ENCODE peak calls at places on chromosome 10, in eight cellular contexts. One of them, this sample, is unnamed.

GRCh38 chr10:95605163-95605562 is 44.0 kb upstream of the SORBS1 start:
- DNase-seq in lower leg skin: no peak
- DNase-seq in CD8-positive, alpha-beta T cell: no peak
- DNase-seq in stomach: no peak
- DNase-seq in colonic mucosa: no peak
- DNase-seq in Panc1: no peak
- DNase-seq in psoas muscle: no peak
- DNase-seq in lower lobe of right lung: no peak
- DNase-seq in this sample: peak; percentile 87

GRCh38 chr10:68526634-68527132 is 640 bp downstream of the SLC25A16 start:
- DNase-seq in psoas muscle: no peak
- DNase-seq in colonic mucosa: no peak
- DNase-seq in stomach: no peak
- DNase-seq in lower leg skin: no peak
- DNase-seq in Panc1: no peak
- DNase-seq in CD8-positive, alpha-beta T cell: no peak
- DNase-seq in lower lobe of right lung: no peak
- DNase-seq in this sample: no peak

GRCh38 chr10:102401735-102402511 is 6.4 kb downstream of the NFKB2 start:
- DNase-seq in lower lobe of right lung: no peak
- DNase-seq in lower leg skin: no peak
- DNase-seq in Panc1: no peak
- DNase-seq in psoas muscle: no peak
- DNase-seq in colonic mucosa: no peak
- DNase-seq in stomach: no peak
- DNase-seq in CD8-positive, alpha-beta T cell: no peak
- DNase-seq in this sample: no peak

GRCh38 chr10:329361-330099 is 194.3 kb downstream of the ZMYND11 start:
- DNase-seq in stomach: peak; percentile 93
- DNase-seq in lower leg skin: peak; percentile 96
- DNase-seq in CD8-positive, alpha-beta T cell: no peak
- DNase-seq in psoas muscle: peak; percentile 85
- DNase-seq in Panc1: peak; percentile 68
- DNase-seq in lower lobe of right lung: peak; percentile 65
- DNase-seq in colonic mucosa: peak; percentile 94
- DNase-seq in this sample: peak; percentile 91

GRCh38 chr10:77419979-77420378 is 217.6 kb downstream of the KCNMA1 start:
- DNase-seq in lower lobe of right lung: no peak
- DNase-seq in lower leg skin: peak; percentile 7
- DNase-seq in stomach: no peak
- DNase-seq in Panc1: no peak
- DNase-seq in CD8-positive, alpha-beta T cell: no peak
- DNase-seq in colonic mucosa: no peak
- DNase-seq in psoas muscle: no peak
- DNase-seq in this sample: no peak

GRCh38 chr10:59805043-59805442 is 51.8 kb upstream of the MRLN start:
- DNase-seq in lower lobe of right lung: no peak
- DNase-seq in Panc1: no peak
- DNase-seq in lower leg skin: no peak
- DNase-seq in CD8-positive, alpha-beta T cell: no peak
- DNase-seq in psoas muscle: peak; percentile 64
- DNase-seq in stomach: peak; percentile 42
- DNase-seq in colonic mucosa: peak; percentile 79
- DNase-seq in this sample: no peak

GRCh38 chr10:126950401-126951105 is 45.3 kb downstream of the DOCK1 start:
- DNase-seq in lower leg skin: peak; percentile 53
- DNase-seq in Panc1: no peak
- DNase-seq in psoas muscle: no peak
- DNase-seq in stomach: no peak
- DNase-seq in colonic mucosa: no peak
- DNase-seq in lower lobe of right lung: no peak
- DNase-seq in CD8-positive, alpha-beta T cell: no peak
- DNase-seq in this sample: no peak

GRCh38 chr10:26829810-26830515 is 30.8 kb downstream of the ABI1 start:
- DNase-seq in stomach: no peak
- DNase-seq in colonic mucosa: no peak
- DNase-seq in psoas muscle: no peak
- DNase-seq in lower lobe of right lung: no peak
- DNase-seq in lower leg skin: no peak
- DNase-seq in CD8-positive, alpha-beta T cell: no peak
- DNase-seq in Panc1: no peak
- DNase-seq in this sample: no peak

GRCh38 chr10:27100800-27101347 is 580 bp upstream of the ANKRD26 start:
- DNase-seq in psoas muscle: no peak
- DNase-seq in stomach: no peak
- DNase-seq in CD8-positive, alpha-beta T cell: peak; percentile 3
- DNase-seq in lower leg skin: no peak
- DNase-seq in lower lobe of right lung: no peak
- DNase-seq in colonic mucosa: no peak
- DNase-seq in Panc1: no peak
- DNase-seq in this sample: no peak

GRCh38 chr10:72685264-72685921 is 6.5 kb upstream of the MCU start:
- DNase-seq in lower lobe of right lung: no peak
- DNase-seq in lower leg skin: no peak
- DNase-seq in stomach: no peak
- DNase-seq in Panc1: no peak
- DNase-seq in colonic mucosa: peak; percentile 72
- DNase-seq in CD8-positive, alpha-beta T cell: no peak
- DNase-seq in psoas muscle: peak; percentile 66
- DNase-seq in this sample: no peak

GRCh38 chr10:88049204-88049603 is 185.8 kb downstream of the PTEN start:
- DNase-seq in lower lobe of right lung: no peak
- DNase-seq in Panc1: no peak
- DNase-seq in lower leg skin: no peak
- DNase-seq in colonic mucosa: no peak
- DNase-seq in stomach: no peak
- DNase-seq in psoas muscle: no peak
- DNase-seq in CD8-positive, alpha-beta T cell: no peak
- DNase-seq in this sample: no peak

GRCh38 chr10:28241766-28242399 is 61.0 kb downstream of the MPP7 start:
- DNase-seq in CD8-positive, alpha-beta T cell: no peak
- DNase-seq in lower lobe of right lung: no peak
- DNase-seq in stomach: no peak
- DNase-seq in colonic mucosa: no peak
- DNase-seq in psoas muscle: no peak
- DNase-seq in lower leg skin: no peak
- DNase-seq in Panc1: peak; percentile 27
- DNase-seq in this sample: no peak

DNA sequence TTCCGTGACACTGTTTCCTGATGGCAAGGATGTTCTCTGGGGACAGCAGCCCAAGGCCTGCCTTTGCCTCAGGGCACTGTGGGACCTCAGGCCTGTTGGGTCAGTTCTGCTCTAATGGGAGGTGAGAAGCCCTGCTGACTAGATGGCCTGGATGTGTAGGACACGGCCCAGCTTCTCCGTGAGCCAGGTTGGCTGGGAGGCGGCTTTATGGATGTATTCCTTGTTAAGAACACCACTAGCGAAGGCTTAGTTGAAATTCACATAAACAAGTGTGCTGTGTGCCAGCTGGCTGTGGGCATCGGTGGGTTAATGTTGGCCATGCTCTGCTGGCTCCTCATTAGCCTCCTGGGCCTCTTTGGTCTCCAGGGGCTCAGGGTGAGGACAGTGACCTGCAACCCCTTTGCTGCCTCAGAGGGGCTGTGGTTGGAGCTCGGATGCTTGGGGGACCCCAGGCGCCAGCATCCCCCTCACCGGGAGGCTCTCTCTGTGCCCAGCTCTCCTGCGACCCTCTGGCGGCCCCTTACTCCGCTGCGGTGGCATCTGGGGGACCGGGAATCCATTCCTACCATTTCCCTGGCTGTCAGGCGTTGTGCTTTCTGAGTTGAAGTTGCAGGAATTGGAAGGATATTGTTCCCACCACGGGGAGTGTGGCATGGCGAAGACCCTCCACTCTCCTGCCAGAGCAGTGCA is 22.8 kb upstream of the DPYSL4 start:
- DNase-seq in psoas muscle: peak; percentile 32
- DNase-seq in CD8-positive, alpha-beta T cell: no peak
- DNase-seq in lower leg skin: no peak
- DNase-seq in Panc1: no peak
- DNase-seq in lower lobe of right lung: peak; percentile 21
- DNase-seq in colonic mucosa: no peak
- DNase-seq in stomach: no peak
- DNase-seq in this sample: no peak
- TF ChIP-seq CTCF in psoas muscle: no peak
- TF ChIP-seq CTCF in CD8-positive, alpha-beta T cell: no peak
- TF ChIP-seq CTCF in lower leg skin: no peak
- TF ChIP-seq CTCF in Panc1: no peak
- TF ChIP-seq CTCF in lower lobe of right lung: no peak
- TF ChIP-seq CTCF in colonic mucosa: no peak
- TF ChIP-seq CTCF in stomach: no peak
- TF ChIP-seq CTCF in this sample: no peak

DNA sequence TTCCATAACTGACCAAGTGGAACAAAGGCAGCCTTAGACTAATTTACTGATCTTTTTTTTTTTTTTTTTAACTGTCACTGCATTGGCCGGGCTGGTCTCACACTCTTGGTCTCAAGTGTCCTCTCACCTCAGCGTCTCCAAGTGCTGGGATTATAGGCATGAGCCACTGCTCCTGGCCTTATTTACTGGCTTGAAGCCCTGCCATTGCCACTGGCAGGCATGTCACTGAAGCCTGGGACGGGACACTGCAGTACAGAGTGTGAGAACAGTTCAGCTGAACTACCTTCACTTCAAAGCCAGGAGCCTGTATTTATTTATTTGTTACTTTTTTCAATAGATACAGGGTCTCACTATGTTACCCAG is 15.4 kb upstream of the ARHGAP12 start:
- DNase-seq in colonic mucosa: no peak
- DNase-seq in CD8-positive, alpha-beta T cell: no peak
- DNase-seq in lower leg skin: peak; percentile 15
- DNase-seq in stomach: no peak
- DNase-seq in Panc1: no peak
- DNase-seq in psoas muscle: no peak
- DNase-seq in lower lobe of right lung: no peak
- DNase-seq in this sample: no peak
- H3K4me3 ChIP-seq in colonic mucosa: no peak overlapping the region
- H3K4me3 ChIP-seq in CD8-positive, alpha-beta T cell: no peak overlapping the region
- H3K4me3 ChIP-seq in lower leg skin: no peak overlapping the region
- H3K4me3 ChIP-seq in stomach: no peak overlapping the region
- H3K4me3 ChIP-seq in Panc1: no peak overlapping the region
- H3K4me3 ChIP-seq in psoas muscle: no peak overlapping the region
- H3K4me3 ChIP-seq in lower lobe of right lung: no peak overlapping the region
- H3K4me3 ChIP-seq in this sample: no peak overlapping the region

GRCh38 chr10:53447576-53447975 is 675.0 kb upstream of the MBL2 start:
- DNase-seq in stomach: no peak
- DNase-seq in CD8-positive, alpha-beta T cell: no peak
- DNase-seq in colonic mucosa: no peak
- DNase-seq in psoas muscle: no peak
- DNase-seq in Panc1: no peak
- DNase-seq in lower leg skin: no peak
- DNase-seq in lower lobe of right lung: no peak
- DNase-seq in this sample: no peak

GRCh38 chr10:53458007-53458406 is 685.4 kb upstream of the MBL2 start:
- DNase-seq in Panc1: no peak
- DNase-seq in psoas muscle: no peak
- DNase-seq in lower lobe of right lung: no peak
- DNase-seq in colonic mucosa: no peak
- DNase-seq in lower leg skin: no peak
- DNase-seq in CD8-positive, alpha-beta T cell: no peak
- DNase-seq in stomach: no peak
- DNase-seq in this sample: no peak

DNA sequence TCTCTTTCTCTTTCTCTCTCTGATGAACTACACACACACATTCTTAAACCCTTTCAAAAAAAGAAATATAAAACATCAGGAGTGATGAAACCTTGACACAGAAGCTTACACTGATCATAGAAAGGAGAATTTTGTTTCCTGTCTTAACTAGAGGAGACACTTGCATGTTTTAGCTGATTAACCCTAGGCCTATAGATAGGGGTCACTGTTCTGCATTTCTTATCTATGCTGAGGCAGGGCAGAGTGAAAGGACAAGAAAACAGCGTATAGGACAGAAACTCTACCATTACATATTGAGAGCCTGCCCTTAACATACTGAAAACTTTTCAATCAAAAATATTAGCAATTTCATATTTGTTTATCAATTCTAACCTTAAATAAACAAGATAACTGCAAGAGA is 680.6 kb upstream of the MBL2 start:
- DNase-seq in CD8-positive, alpha-beta T cell: no peak
- DNase-seq in colonic mucosa: no peak
- DNase-seq in lower lobe of right lung: no peak
- DNase-seq in stomach: no peak
- DNase-seq in psoas muscle: no peak
- DNase-seq in Panc1: no peak
- DNase-seq in lower leg skin: no peak
- DNase-seq in this sample: no peak
- TF ChIP-seq CTCF in CD8-positive, alpha-beta T cell: no peak
- TF ChIP-seq CTCF in colonic mucosa: no peak
- TF ChIP-seq CTCF in lower lobe of right lung: no peak
- TF ChIP-seq CTCF in stomach: no peak
- TF ChIP-seq CTCF in psoas muscle: no peak
- TF ChIP-seq CTCF in Panc1: no peak
- TF ChIP-seq CTCF in lower leg skin: no peak
- TF ChIP-seq CTCF in this sample: no peak

GRCh38 chr10:103451091-103451801 is 924 bp downstream of the CALHM2 start:
- DNase-seq in Panc1: no peak
- DNase-seq in colonic mucosa: peak; percentile 53
- DNase-seq in lower lobe of right lung: peak; percentile 82
- DNase-seq in lower leg skin: peak; percentile 91
- DNase-seq in psoas muscle: peak; percentile 85
- DNase-seq in CD8-positive, alpha-beta T cell: peak; percentile 21
- DNase-seq in stomach: peak; percentile 35
- DNase-seq in this sample: peak; percentile 82
- H3K4me3 ChIP-seq in Panc1: peak overlapping the region; percentile 46
- H3K4me3 ChIP-seq in colonic mucosa: peak overlapping the region; percentile 61
- H3K4me3 ChIP-seq in lower lobe of right lung: peak overlapping the region; percentile 94
- H3K4me3 ChIP-seq in lower leg skin: peak overlapping the region; percentile 54
- H3K4me3 ChIP-seq in psoas muscle: peak overlapping the region; percentile 74
- H3K4me3 ChIP-seq in CD8-positive, alpha-beta T cell: peak overlapping the region; percentile 78
- H3K4me3 ChIP-seq in stomach: peak overlapping the region; percentile 73
- H3K4me3 ChIP-seq in this sample: peak overlapping the region; percentile 94

DNA sequence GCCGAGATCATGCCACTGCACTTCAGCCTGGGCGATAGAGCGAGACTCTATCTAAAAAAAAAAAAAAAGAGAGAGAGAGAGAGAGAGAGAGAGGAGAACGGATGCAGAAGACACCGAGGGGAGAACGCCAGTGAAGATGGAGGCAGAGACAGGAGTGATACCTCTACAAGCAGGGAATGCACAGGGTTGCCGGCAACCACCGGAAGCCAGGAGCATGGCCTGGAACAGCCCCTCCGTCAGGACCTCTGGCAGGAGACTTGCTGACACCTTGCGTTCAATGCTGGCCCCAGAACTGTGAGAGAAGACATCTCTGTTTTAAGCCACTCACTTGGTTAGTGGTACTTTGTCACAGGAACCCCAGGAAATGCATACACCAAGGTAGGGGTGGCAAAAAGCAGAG is 38.1 kb upstream of the DUSP5 start:
- DNase-seq in Panc1: no peak
- DNase-seq in stomach: no peak
- DNase-seq in colonic mucosa: no peak
- DNase-seq in CD8-positive, alpha-beta T cell: no peak
- DNase-seq in psoas muscle: no peak
- DNase-seq in lower leg skin: peak; percentile 70
- DNase-seq in lower lobe of right lung: no peak
- DNase-seq in this sample: no peak
- TF ChIP-seq CTCF in Panc1: no peak
- TF ChIP-seq CTCF in stomach: no peak
- TF ChIP-seq CTCF in colonic mucosa: no peak
- TF ChIP-seq CTCF in CD8-positive, alpha-beta T cell: no peak
- TF ChIP-seq CTCF in psoas muscle: no peak
- TF ChIP-seq CTCF in lower leg skin: no peak
- TF ChIP-seq CTCF in lower lobe of right lung: no peak
- TF ChIP-seq CTCF in this sample: no peak

This sample was measured in tibial artery.